ENCODE peak calls at places on chromosome 10, in five cellular contexts. P is CD8-positive, alpha-beta T cell; K is right lobe of liver; N is uterus; S is mammary epithelial cell. L is an unnamed sample. For H3K27me3, the result is how much of the 10 kb centered on the place peaks cover.

GRCh38 chr10:78991187-78991586 is 77.6 kb upstream of the ZMIZ1 start:
- DNase-seq in P (no peak), K (no peak), N (no peak), S (peak), L (no peak)

GRCh38 chr10:118980870-118981269 is 48.6 kb upstream of the NANOS1 start:
- DNase-seq in P (no peak), K (no peak), N (no peak), S (no peak), L (no peak)

GRCh38 chr10:23538968-23539367 is 100.1 kb downstream of the OTUD1 start:
- DNase-seq in P (no peak), K (no peak), N (no peak), S (no peak), L (no peak)

GRCh38 chr10:95536017-95536416 is 25.2 kb downstream of the SORBS1 start:
- DNase-seq in P (no peak), K (no peak), N (peak), S (no peak), L (no peak)

GRCh38 chr10:74909665-74910064 is 83.3 kb downstream of the KAT6B start:
- DNase-seq in P (no peak), K (no peak), N (no peak), S (no peak), L (no peak)

GRCh38 chr10:1668347-1668746 is 69.0 kb downstream of the ADARB2 start:
- DNase-seq in P (no peak), K (no peak), N (no peak), S (no peak), L (no peak)

GRCh38 chr10:31508234-31508633 is 189.2 kb downstream of the ZEB1 start:
- DNase-seq in P (no peak), K (no peak), N (no peak), S (no peak), L (no peak)

GRCh38 chr10:70779088-70779487 is 6.1 kb downstream of the TBATA start:
- DNase-seq in P (no peak), K (no peak), N (no peak), S (no peak), L (no peak)

GRCh38 chr10:3467052-3467906 is 294.7 kb upstream of the PITRM1 start:
- DNase-seq in P (no peak), K (peak), N (peak), S (peak), L (no peak)

GRCh38 chr10:128011059-128011979 is 104.4 kb downstream of the PTPRE start:
- DNase-seq in P (peak), K (peak), N (peak), S (peak), L (peak)

GRCh38 chr10:116007256-116007891 is 265.6 kb downstream of the GFRA1 start:
- DNase-seq in P (no peak), K (no peak), N (no peak), S (no peak), L (no peak)

DNA sequence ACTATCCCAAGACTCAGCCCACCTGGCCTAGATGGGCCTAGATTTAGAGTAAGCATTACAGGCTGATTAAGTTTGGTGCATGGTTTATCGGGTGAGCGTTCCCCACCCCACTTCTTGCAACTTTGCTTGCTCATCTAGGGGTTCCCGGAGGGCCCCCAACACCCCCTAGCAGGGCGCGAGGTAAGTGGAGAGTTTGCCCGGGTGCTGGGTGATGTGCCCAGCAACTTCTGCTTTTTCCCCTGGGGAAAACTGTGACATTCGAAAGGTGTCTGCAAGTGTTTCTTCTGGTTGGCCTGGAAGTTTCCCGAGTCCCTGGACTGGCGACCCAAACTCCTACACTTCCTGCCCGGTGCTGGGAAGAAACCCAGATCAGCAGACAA is 31.7 kb downstream of the SKIDA1 start:
- DNase-seq in P (no peak), K (no peak), N (no peak), S (no peak), L (no peak)
- H3K4me3 ChIP-seq in P (peak), K (peak), N (no peak), S (no peak), L (no peak)

GRCh38 chr10:132886211-132887099 is 55.9 kb downstream of the CFAP46 start:
- DNase-seq in P (no peak), K (peak), N (peak), S (no peak), L (no peak)
- TF ChIP-seq CTCF in P (no peak), K (no peak), N (no peak), S (no peak), L (no peak)

DNA sequence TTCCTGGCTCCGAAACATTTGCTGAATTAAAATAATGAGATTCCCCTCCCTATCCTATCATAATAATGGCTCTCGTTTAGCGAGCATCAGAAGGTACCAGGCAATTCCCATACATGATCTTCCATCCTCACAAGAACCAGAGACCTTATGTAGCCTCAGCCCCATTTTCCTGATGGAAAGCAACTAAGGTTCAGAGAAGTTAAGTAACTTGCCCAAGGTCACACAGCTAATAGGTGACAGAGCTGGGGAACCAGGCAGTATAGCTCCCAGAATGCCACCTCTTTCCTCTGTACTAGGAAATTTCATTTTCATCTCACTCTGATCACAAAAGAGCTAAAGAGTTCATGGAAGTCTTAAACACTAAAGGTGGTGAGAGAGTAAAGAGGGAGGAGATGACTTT is 2.4 kb downstream of the SLIT1 start:
- DNase-seq in P (no peak), K (no peak), N (no peak), S (no peak), L (no peak)
- H3K27me3 ChIP-seq in P (under half), K (under half), N (under half), S (under half), L (under half)

DNA sequence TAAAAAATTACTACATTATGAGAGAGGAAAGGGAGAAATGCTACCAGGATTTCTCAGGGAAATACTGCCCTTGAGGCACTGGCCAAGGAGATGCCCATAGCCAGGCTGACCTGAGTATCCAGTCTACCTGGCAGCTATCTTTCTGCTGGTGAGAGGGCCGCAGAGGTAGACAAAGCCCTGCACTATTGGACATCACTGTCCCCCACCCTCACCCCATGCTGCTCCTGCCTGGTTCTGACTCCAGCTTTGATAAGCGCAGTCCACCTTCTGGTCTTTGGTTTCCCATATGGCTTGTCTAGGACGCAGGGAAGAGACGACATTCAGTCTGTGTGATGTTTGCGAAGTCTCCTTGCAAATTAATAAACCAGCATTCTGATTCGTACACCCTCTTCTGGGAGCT is 3.7 kb downstream of the ITPRIP start:
- DNase-seq in P (no peak), K (no peak), N (no peak), S (no peak), L (no peak)
- H3K4me3 ChIP-seq in P (no peak), K (no peak), N (no peak), S (no peak), L (no peak)

DNA sequence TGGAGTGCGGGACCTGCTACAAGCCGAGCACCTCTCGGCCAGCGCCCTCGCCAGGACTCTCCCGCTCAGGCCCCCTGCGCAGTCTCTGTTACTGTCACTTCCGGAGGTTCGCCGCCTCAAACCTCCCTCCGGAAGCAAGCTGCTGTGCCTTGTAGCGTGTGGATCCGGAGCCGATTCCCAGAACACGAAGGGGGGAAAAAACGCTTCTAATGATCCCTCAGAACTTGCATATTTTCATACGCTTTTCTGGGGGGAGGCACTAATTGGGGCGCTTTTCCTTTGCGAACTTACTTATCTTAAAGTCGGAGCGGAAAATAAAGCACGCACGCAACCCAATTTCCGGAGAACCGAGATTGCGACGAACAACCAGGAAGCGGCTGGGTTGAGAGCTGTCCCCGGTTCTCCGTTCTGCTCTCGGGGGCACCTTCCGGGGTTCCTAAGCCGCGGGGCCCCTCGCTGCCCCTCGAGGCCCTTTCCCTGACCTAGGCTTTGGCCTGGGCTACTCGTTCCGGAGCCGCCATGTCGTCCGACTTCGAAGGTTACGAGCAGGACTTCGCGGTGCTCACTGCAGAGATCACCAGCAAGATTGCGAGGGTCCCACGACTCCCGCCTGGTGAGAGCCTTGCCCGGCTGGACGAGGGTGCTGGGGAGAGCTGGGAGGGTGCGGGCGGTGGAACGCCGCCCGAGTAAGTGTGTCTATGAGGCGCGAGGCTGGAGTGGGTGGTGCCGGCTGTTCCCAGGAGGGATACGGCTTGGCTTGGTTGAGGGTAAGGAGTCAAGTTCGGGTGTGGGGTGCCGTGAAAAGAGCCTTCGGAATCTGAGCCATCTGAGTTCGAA is at the start of the genes VTI1A and ZDHHC6:
- DNase-seq in P (peak), K (peak), N (peak), S (peak), L (peak)
- TF ChIP-seq CTCF in P (no peak), K (peak), N (no peak), S (peak), L (peak)

GRCh38 chr10:48525113-48525512 is 79.8 kb downstream of the ARHGAP22 start:
- DNase-seq in P (no peak), K (no peak), N (no peak), S (no peak), L (no peak)

GRCh38 chr10:48525956-48526355 is 78.9 kb downstream of the ARHGAP22 start:
- DNase-seq in P (no peak), K (no peak), N (no peak), S (no peak), L (no peak)

GRCh38 chr10:48523212-48523819 is 81.6 kb downstream of the ARHGAP22 start:
- DNase-seq in P (no peak), K (peak), N (peak), S (no peak), L (peak)

GRCh38 chr10:48522011-48522765 is 82.7 kb downstream of the ARHGAP22 start:
- DNase-seq in P (no peak), K (no peak), N (no peak), S (no peak), L (no peak)

GRCh38 chr10:48523820-48524758 is 80.8 kb downstream of the ARHGAP22 start:
- DNase-seq in P (no peak), K (no peak), N (no peak), S (no peak), L (peak)
- H3K27me3 ChIP-seq in P (under half), K (under half), N (under half), S (under half), L (under half)

GRCh38 chr10:43393606-43394360 is 15.2 kb downstream of the HNRNPF start:
- DNase-seq in P (no peak), K (no peak), N (no peak), S (no peak), L (peak)

GRCh38 chr10:43396928-43397624 is 11.9 kb downstream of the HNRNPF start:
- DNase-seq in P (peak), K (peak), N (peak), S (peak), L (peak)

GRCh38 chr10:43394868-43395267 is 14.1 kb downstream of the HNRNPF start:
- DNase-seq in P (no peak), K (no peak), N (no peak), S (no peak), L (no peak)

GRCh38 chr10:43395571-43396060 is 13.4 kb downstream of the HNRNPF start:
- DNase-seq in P (no peak), K (peak), N (no peak), S (no peak), L (peak)

GRCh38 chr10:43396061-43396927 is 12.7 kb downstream of the HNRNPF start:
- DNase-seq in P (peak), K (peak), N (peak), S (peak), L (peak)
- H3K4me3 ChIP-seq in P (peak), K (peak), N (peak), S (peak), L (peak)

GRCh38 chr10:73247509-73248258 is 629 bp upstream of the DNAJC9 start:
- DNase-seq in P (no peak), K (no peak), N (no peak), S (no peak), L (no peak)

GRCh38 chr10:73253226-73253557 is 748 bp upstream of the MRPS16 start:
- DNase-seq in P (no peak), K (no peak), N (no peak), S (peak), L (no peak)

GRCh38 chr10:73251683-73252444 is 580 bp downstream of the MRPS16 start:
- DNase-seq in P (no peak), K (no peak), N (no peak), S (no peak), L (peak)

GRCh38 chr10:73248259-73248724 is 1.2 kb upstream of the DNAJC9 start:
- DNase-seq in P (no peak), K (no peak), N (no peak), S (no peak), L (no peak)

GRCh38 chr10:73252445-73253225 is at the start of gene MRPS16:
- DNase-seq in P (peak), K (peak), N (peak), S (peak), L (peak)
- TF ChIP-seq CTCF in P (no peak), K (no peak), N (peak), S (no peak), L (no peak)

L was measured in WERI-Rb-1.